ENCODE peak calls at places on chromosomes 5 and 9, in nine cellular contexts. C is activated T-cell treated with anti-CD3 and anti-CD28 coated beads, Interleukin-2, amount 50 U/mL, for 24 hours; H is stimulated activated naive CD4-positive, alpha-beta T cell; T is tibial nerve; K is NCI-H1092; Y is anterior cingulate cortex; M is CD8-positive, alpha-beta T cell; X is activated CD4-positive, alpha-beta T cell treated with anti-CD3 and anti-CD28 coated beads for 48 hours; J is NCI-H1436 treated with DMSO at 0.1 percent for 48 hours. B is an unnamed sample.

GRCh38 chr9:20358201-20358600 is 264.1 kb downstream of the MLLT3 start:
- DNase-seq in C (no peak), H (no peak), T (no peak), K (no peak), Y (no peak), M (no peak), X (no peak), J (no peak), B (peak; percentile 52)

GRCh38 chr5:109990723-109991359 is 301.1 kb downstream of the MAN2A1 start:
- DNase-seq in C (no peak), H (no peak), T (no peak), K (no peak), Y (no peak), M (no peak), X (no peak), J (no peak), B (no peak)

GRCh38 chr5:56685503-56686217 is 129.7 kb upstream of the MAP3K1 start:
- DNase-seq in C (no peak), H (no peak), T (no peak), K (no peak), Y (no peak), M (no peak), X (no peak), J (no peak), B (no peak)

GRCh38 chr5:148353634-148354033 is 18.3 kb downstream of the SPINK9 start:
- DNase-seq in C (no peak), H (no peak), T (no peak), K (no peak), Y (no peak), M (no peak), X (no peak), J (no peak), B (no peak)

GRCh38 chr5:40333459-40334241 is 346.1 kb upstream of the PTGER4 start:
- DNase-seq in C (no peak), H (no peak), T (no peak), K (no peak), Y (no peak), M (no peak), X (peak; percentile 34), J (no peak), B (peak; percentile 70)

GRCh38 chr5:102216559-102217157 is 79.4 kb downstream of the SLCO4C1 start:
- DNase-seq in C (no peak), H (no peak), T (no peak), K (no peak), Y (no peak), M (no peak), X (no peak), J (no peak), B (no peak)

GRCh38 chr5:57094753-57095683 is 78.8 kb upstream of the GPBP1 start:
- DNase-seq in C (no peak), H (no peak), T (no peak), K (no peak), Y (no peak), M (no peak), X (peak; percentile 18), J (no peak), B (no peak)

GRCh38 chr9:103928452-103928851 is 165.7 kb upstream of the SMC2 start:
- DNase-seq in C (no peak), H (no peak), T (no peak), K (no peak), Y (no peak), M (no peak), X (no peak), J (no peak), B (no peak)

GRCh38 chr9:125932012-125932411 is 184.8 kb downstream of the PBX3 start:
- DNase-seq in C (no peak), H (no peak), T (no peak), K (no peak), Y (no peak), M (no peak), X (no peak), J (no peak), B (peak; percentile 100)

GRCh38 chr5:169632946-169633345 is 4.1 kb upstream of the DOCK2 start:
- DNase-seq in C (no peak), H (no peak), T (no peak), K (no peak), Y (no peak), M (no peak), X (no peak), J (no peak), B (no peak)

GRCh38 chr5:72788851-72789505 is 27.5 kb upstream of the TNPO1 start:
- DNase-seq in C (no peak), H (no peak), T (no peak), K (no peak), Y (no peak), M (no peak), X (no peak), J (no peak), B (no peak)

GRCh38 chr9:88873635-88874034 is 117.6 kb upstream of the S1PR3 start:
- DNase-seq in C (no peak), H (no peak), T (no peak), K (no peak), Y (no peak), M (no peak), X (no peak), J (no peak), B (no peak)

GRCh38 chr5:56640763-56641406 is 174.5 kb upstream of the MAP3K1 start:
- DNase-seq in C (no peak), H (no peak), T (no peak), K (no peak), Y (no peak), M (no peak), X (no peak), J (no peak), B (no peak)

GRCh38 chr9:113978954-113979712 is 99.0 kb downstream of the AMBP start:
- DNase-seq in C (no peak), H (no peak), T (no peak), K (no peak), Y (no peak), M (no peak), X (no peak), J (no peak), B (no peak)